ENCODE peak calls at places on chromosomes 6 and 20, in seven cellular contexts. One of them, this sample, is unnamed.

GRCh38 chr6:44621846-44622245 is 234.3 kb downstream of the CDC5L start:
- DNase-seq in cardiac fibroblast: peak; percentile 37
- DNase-seq in KBM-7: no peak
- DNase-seq in heart right ventricle: no peak
- DNase-seq in COR-L47: no peak
- DNase-seq in ureter: no peak
- DNase-seq in activated CD4-positive, alpha-beta T cell treated with anti-CD3 and anti-CD28 coated beads, Interleukin-2, amount 50 U/mL, for 24 hours: no peak
- DNase-seq in this sample: no peak

GRCh38 chr6:105832358-105832757 is 253.8 kb upstream of the PRDM1 start:
- DNase-seq in cardiac fibroblast: peak; percentile 28
- DNase-seq in KBM-7: peak; percentile 57
- DNase-seq in heart right ventricle: no peak
- DNase-seq in COR-L47: no peak
- DNase-seq in ureter: no peak
- DNase-seq in activated CD4-positive, alpha-beta T cell treated with anti-CD3 and anti-CD28 coated beads, Interleukin-2, amount 50 U/mL, for 24 hours: no peak
- DNase-seq in this sample: no peak

GRCh38 chr6:122431780-122432179 is 32.3 kb downstream of the HSF2 start:
- DNase-seq in cardiac fibroblast: no peak
- DNase-seq in KBM-7: no peak
- DNase-seq in heart right ventricle: no peak
- DNase-seq in COR-L47: no peak
- DNase-seq in ureter: no peak
- DNase-seq in activated CD4-positive, alpha-beta T cell treated with anti-CD3 and anti-CD28 coated beads, Interleukin-2, amount 50 U/mL, for 24 hours: no peak
- DNase-seq in this sample: no peak

GRCh38 chr6:23305325-23305943 is 736.1 kb downstream of the HDGFL1 start:
- DNase-seq in cardiac fibroblast: no peak
- DNase-seq in KBM-7: no peak
- DNase-seq in heart right ventricle: no peak
- DNase-seq in COR-L47: no peak
- DNase-seq in ureter: no peak
- DNase-seq in activated CD4-positive, alpha-beta T cell treated with anti-CD3 and anti-CD28 coated beads, Interleukin-2, amount 50 U/mL, for 24 hours: no peak
- DNase-seq in this sample: no peak

GRCh38 chr6:53926505-53926904 is 131.7 kb downstream of the LRRC1 start:
- DNase-seq in cardiac fibroblast: peak; percentile 69
- DNase-seq in KBM-7: no peak
- DNase-seq in heart right ventricle: no peak
- DNase-seq in COR-L47: no peak
- DNase-seq in ureter: no peak
- DNase-seq in activated CD4-positive, alpha-beta T cell treated with anti-CD3 and anti-CD28 coated beads, Interleukin-2, amount 50 U/mL, for 24 hours: no peak
- DNase-seq in this sample: peak; percentile 18

GRCh38 chr6:32554269-32554919 is 24.3 kb upstream of the HLA-DRB5 start:
- DNase-seq in cardiac fibroblast: no peak
- DNase-seq in KBM-7: peak; percentile 22
- DNase-seq in heart right ventricle: no peak
- DNase-seq in COR-L47: no peak
- DNase-seq in ureter: no peak
- DNase-seq in activated CD4-positive, alpha-beta T cell treated with anti-CD3 and anti-CD28 coated beads, Interleukin-2, amount 50 U/mL, for 24 hours: no peak
- DNase-seq in this sample: no peak

GRCh38 chr20:3631534-3631933 is 31.7 kb downstream of the GFRA4 start:
- DNase-seq in cardiac fibroblast: no peak
- DNase-seq in KBM-7: no peak
- DNase-seq in heart right ventricle: no peak
- DNase-seq in COR-L47: no peak
- DNase-seq in ureter: no peak
- DNase-seq in activated CD4-positive, alpha-beta T cell treated with anti-CD3 and anti-CD28 coated beads, Interleukin-2, amount 50 U/mL, for 24 hours: no peak
- DNase-seq in this sample: no peak

GRCh38 chr20:33656783-33657703 is 5.1 kb upstream of the C20orf144 start:
- DNase-seq in cardiac fibroblast: no peak
- DNase-seq in KBM-7: no peak
- DNase-seq in heart right ventricle: no peak
- DNase-seq in COR-L47: no peak
- DNase-seq in ureter: no peak
- DNase-seq in activated CD4-positive, alpha-beta T cell treated with anti-CD3 and anti-CD28 coated beads, Interleukin-2, amount 50 U/mL, for 24 hours: no peak
- DNase-seq in this sample: no peak

GRCh38 chr6:166473886-166474596 is 91.3 kb upstream of the MPC1 start:
- DNase-seq in cardiac fibroblast: no peak
- DNase-seq in KBM-7: no peak
- DNase-seq in heart right ventricle: no peak
- DNase-seq in COR-L47: no peak
- DNase-seq in ureter: no peak
- DNase-seq in activated CD4-positive, alpha-beta T cell treated with anti-CD3 and anti-CD28 coated beads, Interleukin-2, amount 50 U/mL, for 24 hours: no peak
- DNase-seq in this sample: no peak

GRCh38 chr6:125984311-125984710 is 2.0 kb upstream of the TRMT11 start:
- DNase-seq in cardiac fibroblast: peak; percentile 33
- DNase-seq in KBM-7: no peak
- DNase-seq in heart right ventricle: no peak
- DNase-seq in COR-L47: no peak
- DNase-seq in ureter: no peak
- DNase-seq in activated CD4-positive, alpha-beta T cell treated with anti-CD3 and anti-CD28 coated beads, Interleukin-2, amount 50 U/mL, for 24 hours: no peak
- DNase-seq in this sample: no peak

GRCh38 chr20:46946181-46946624 is 51.6 kb downstream of the EYA2 start:
- DNase-seq in cardiac fibroblast: peak; percentile 33
- DNase-seq in KBM-7: no peak
- DNase-seq in heart right ventricle: no peak
- DNase-seq in COR-L47: no peak
- DNase-seq in ureter: no peak
- DNase-seq in activated CD4-positive, alpha-beta T cell treated with anti-CD3 and anti-CD28 coated beads, Interleukin-2, amount 50 U/mL, for 24 hours: no peak
- DNase-seq in this sample: no peak

GRCh38 chr6:136772685-136773472 is 19.4 kb downstream of the MAP3K5 start:
- DNase-seq in cardiac fibroblast: no peak
- DNase-seq in KBM-7: no peak
- DNase-seq in heart right ventricle: peak; percentile 38
- DNase-seq in COR-L47: no peak
- DNase-seq in ureter: no peak
- DNase-seq in activated CD4-positive, alpha-beta T cell treated with anti-CD3 and anti-CD28 coated beads, Interleukin-2, amount 50 U/mL, for 24 hours: no peak
- DNase-seq in this sample: no peak

GRCh38 chr6:387293-387694 is 4.3 kb upstream of the IRF4 start:
- DNase-seq in cardiac fibroblast: peak; percentile 19
- DNase-seq in KBM-7: no peak
- DNase-seq in heart right ventricle: no peak
- DNase-seq in COR-L47: no peak
- DNase-seq in ureter: no peak
- DNase-seq in activated CD4-positive, alpha-beta T cell treated with anti-CD3 and anti-CD28 coated beads, Interleukin-2, amount 50 U/mL, for 24 hours: no peak
- DNase-seq in this sample: no peak